ENCODE peak calls at places on chromosomes 3 and 15, in ten cellular contexts. L, C, K, S, H, R, M, Q, V and J are unnamed samples. For H3K4me1, the result is how much of the 10 kb centered on the place peaks cover.

GRCh38 chr3:144915202-144915601 is 943.6 kb downstream of the DIPK2A start:
- DNase-seq in L (no peak), C (no peak), K (peak), S (no peak), H (no peak), R (no peak), M (no peak), Q (no peak), V (no peak), J (no peak)

GRCh38 chr3:63934484-63934883 is 22.3 kb upstream of the SCAANT1 start:
- DNase-seq in L (no peak), C (no peak), K (no peak), S (no peak), H (no peak), R (no peak), M (no peak), Q (no peak), V (no peak), J (no peak)

GRCh38 chr15:57624730-57625129 is 33.0 kb downstream of the MYZAP start:
- DNase-seq in L (no peak), C (no peak), K (no peak), S (no peak), H (no peak), R (no peak), M (no peak), Q (no peak), V (no peak), J (no peak)

GRCh38 chr15:85858586-85859375 is 64.1 kb upstream of the KLHL25 start:
- DNase-seq in L (peak), C (no peak), K (peak), S (peak), H (peak), R (peak), M (peak), Q (peak), V (peak), J (no peak)

GRCh38 chr15:62378772-62379171 is 213.7 kb upstream of the C2CD4B start:
- DNase-seq in L (no peak), C (no peak), K (no peak), S (no peak), H (no peak), R (no peak), M (no peak), Q (no peak), V (no peak), J (no peak)

GRCh38 chr15:90706394-90707327 is 10.5 kb upstream of the BLM start:
- DNase-seq in L (no peak), C (no peak), K (no peak), S (no peak), H (no peak), R (peak), M (peak), Q (no peak), V (no peak), J (no peak)

GRCh38 chr3:175287361-175287963 is 428.3 kb downstream of the NAALADL2 start:
- DNase-seq in L (no peak), C (no peak), K (no peak), S (no peak), H (no peak), R (no peak), M (no peak), Q (peak), V (no peak), J (no peak)

GRCh38 chr3:170717410-170718402 is 131.8 kb upstream of the SLC7A14 start:
- DNase-seq in L (no peak), C (no peak), K (no peak), S (peak), H (no peak), R (peak), M (no peak), Q (peak), V (peak), J (no peak)

GRCh38 chr3:146153429-146153828 is 7.6 kb downstream of the PLOD2 start:
- DNase-seq in L (no peak), C (no peak), K (no peak), S (no peak), H (peak), R (no peak), M (no peak), Q (no peak), V (no peak), J (no peak)

GRCh38 chr3:129596194-129597086 is 10.0 kb downstream of the PLXND1 start:
- DNase-seq in L (no peak), C (peak), K (peak), S (peak), H (peak), R (peak), M (no peak), Q (peak), V (no peak), J (no peak)

GRCh38 chr3:110526732-110527727 is 544.6 kb upstream of the NECTIN3 start:
- DNase-seq in L (no peak), C (no peak), K (peak), S (no peak), H (no peak), R (peak), M (peak), Q (peak), V (peak), J (peak)

GRCh38 chr15:87866961-87867360 is 389.6 kb downstream of the NTRK3 start:
- DNase-seq in L (no peak), C (no peak), K (peak), S (no peak), H (no peak), R (no peak), M (no peak), Q (no peak), V (no peak), J (no peak)

GRCh38 chr15:51647128-51647562 is 24.6 kb upstream of the DMXL2 start:
- DNase-seq in L (peak), C (no peak), K (no peak), S (peak), H (peak), R (peak), M (peak), Q (peak), V (peak), J (no peak)

GRCh38 chr3:40623567-40623966 is 98.8 kb downstream of the ZNF621 start:
- DNase-seq in L (no peak), C (no peak), K (no peak), S (no peak), H (no peak), R (peak), M (no peak), Q (no peak), V (peak), J (no peak)

GRCh38 chr3:160921020-160921635 is 165.1 kb downstream of the PPM1L start:
- DNase-seq in L (peak), C (no peak), K (peak), S (no peak), H (no peak), R (peak), M (peak), Q (peak), V (peak), J (no peak)

GRCh38 chr3:190528721-190529120 is 14.8 kb downstream of the IL1RAP start:
- DNase-seq in L (no peak), C (no peak), K (no peak), S (no peak), H (no peak), R (no peak), M (no peak), Q (no peak), V (no peak), J (no peak)

GRCh38 chr15:41331281-41331680 is 1.1 kb downstream of the OIP5 start:
- DNase-seq in L (no peak), C (no peak), K (no peak), S (no peak), H (no peak), R (no peak), M (no peak), Q (no peak), V (no peak), J (no peak)

GRCh38 chr3:182083112-182083511 is 371.4 kb downstream of the SOX2 start:
- DNase-seq in L (no peak), C (no peak), K (no peak), S (no peak), H (no peak), R (no peak), M (no peak), Q (no peak), V (peak), J (no peak)

GRCh38 chr3:180828723-180829408 is 83.6 kb upstream of the FXR1 start:
- DNase-seq in L (no peak), C (no peak), K (no peak), S (no peak), H (no peak), R (no peak), M (no peak), Q (no peak), V (no peak), J (peak)

GRCh38 chr3:50121416-50122032 is 32.8 kb downstream of the RBM5 start:
- DNase-seq in L (peak), C (peak), K (peak), S (peak), H (peak), R (peak), M (peak), Q (peak), V (peak), J (no peak)

GRCh38 chr3:141722076-141722475 is 16.0 kb upstream of the RNF7 start:
- DNase-seq in L (no peak), C (no peak), K (no peak), S (no peak), H (no peak), R (no peak), M (no peak), Q (no peak), V (no peak), J (no peak)

GRCh38 chr3:43178891-43179366 is 73.0 kb upstream of the POMGNT2 start:
- DNase-seq in L (peak), C (no peak), K (no peak), S (no peak), H (peak), R (peak), M (no peak), Q (no peak), V (peak), J (peak)

GRCh38 chr3:158789592-158789991 is 12.3 kb upstream of the MFSD1 start:
- DNase-seq in L (no peak), C (no peak), K (no peak), S (no peak), H (no peak), R (peak), M (peak), Q (peak), V (peak), J (no peak)

GRCh38 chr15:68114356-68114755 is 60.2 kb downstream of the PIAS1 start:
- DNase-seq in L (no peak), C (no peak), K (no peak), S (no peak), H (no peak), R (no peak), M (no peak), Q (peak), V (no peak), J (no peak)

GRCh38 chr15:97893988-97894387 is 66.5 kb upstream of the ARRDC4 start:
- DNase-seq in L (no peak), C (no peak), K (no peak), S (no peak), H (no peak), R (no peak), M (no peak), Q (no peak), V (peak), J (no peak)

GRCh38 chr15:65163041-65163440 is 22.1 kb downstream of the CLPX start:
- DNase-seq in L (no peak), C (no peak), K (no peak), S (no peak), H (no peak), R (no peak), M (no peak), Q (peak), V (no peak), J (no peak)

GRCh38 chr3:13057641-13058040 is 15.6 kb downstream of the IQSEC1 start:
- DNase-seq in L (no peak), C (peak), K (no peak), S (no peak), H (no peak), R (peak), M (no peak), Q (no peak), V (no peak), J (no peak)

GRCh38 chr3:59559721-59560514 is 510.1 kb upstream of the CFAP20DC start:
- DNase-seq in L (no peak), C (no peak), K (no peak), S (no peak), H (no peak), R (peak), M (peak), Q (peak), V (peak), J (no peak)

GRCh38 chr15:100029868-100030479 is 296.7 kb upstream of the LYSMD4 start:
- DNase-seq in L (no peak), C (no peak), K (no peak), S (no peak), H (no peak), R (no peak), M (no peak), Q (no peak), V (no peak), J (no peak)

GRCh38 chr15:66401130-66402021 is 14.7 kb downstream of the MAP2K1 start:
- DNase-seq in L (no peak), C (no peak), K (peak), S (no peak), H (no peak), R (no peak), M (no peak), Q (no peak), V (peak), J (no peak)

GRCh38 chr15:87827126-87827525 is 429.4 kb downstream of the NTRK3 start:
- DNase-seq in L (no peak), C (no peak), K (no peak), S (no peak), H (no peak), R (no peak), M (no peak), Q (peak), V (no peak), J (no peak)

GRCh38 chr15:28935316-28935715 is 49.5 kb downstream of the APBA2 start:
- DNase-seq in L (no peak), C (no peak), K (peak), S (no peak), H (no peak), R (no peak), M (no peak), Q (no peak), V (no peak), J (peak)

GRCh38 chr3:65356331-65357286 is 668.8 kb upstream of the ADAMTS9 start:
- DNase-seq in L (no peak), C (no peak), K (peak), S (no peak), H (no peak), R (no peak), M (no peak), Q (no peak), V (no peak), J (peak)

GRCh38 chr15:65077981-65078352 is 1.4 kb downstream of the KBTBD13 start:
- DNase-seq in L (peak), C (no peak), K (peak), S (peak), H (no peak), R (peak), M (peak), Q (peak), V (no peak), J (no peak)

GRCh38 chr3:143011705-143012104 is 10.3 kb downstream of the U2SURP start:
- DNase-seq in L (no peak), C (no peak), K (no peak), S (no peak), H (no peak), R (no peak), M (no peak), Q (no peak), V (no peak), J (no peak)

GRCh38 chr15:52782514-52782913 is 7.6 kb downstream of the ONECUT1 start:
- DNase-seq in L (no peak), C (no peak), K (no peak), S (no peak), H (no peak), R (no peak), M (no peak), Q (no peak), V (no peak), J (no peak)

GRCh38 chr15:52785672-52786406 is 4.3 kb downstream of the ONECUT1 start:
- DNase-seq in L (no peak), C (no peak), K (peak), S (no peak), H (peak), R (no peak), M (no peak), Q (no peak), V (no peak), J (no peak)

GRCh38 chr15:52784799-52785671 is 5.1 kb downstream of the ONECUT1 start:
- DNase-seq in L (no peak), C (no peak), K (peak), S (peak), H (peak), R (no peak), M (no peak), Q (no peak), V (no peak), J (no peak)

GRCh38 chr15:52783191-52783829 is 6.8 kb downstream of the ONECUT1 start:
- DNase-seq in L (no peak), C (no peak), K (peak), S (no peak), H (no peak), R (no peak), M (no peak), Q (no peak), V (no peak), J (no peak)

GRCh38 chr15:52783929-52784798 is 6.0 kb downstream of the ONECUT1 start:
- DNase-seq in L (no peak), C (no peak), K (peak), S (no peak), H (peak), R (no peak), M (peak), Q (no peak), V (no peak), J (no peak)
- H3K4me1 ChIP-seq in L (under half), C (under half), K (half or more), S (under half), H (under half), R (under half), M (under half), Q (under half), V (under half), J (under half)

GRCh38 chr15:101246824-101247745 is 4.8 kb downstream of the CHSY1 start:
- DNase-seq in L (no peak), C (no peak), K (no peak), S (no peak), H (no peak), R (no peak), M (no peak), Q (no peak), V (no peak), J (no peak)
- H3K4me1 ChIP-seq in L (half or more), C (under half), K (half or more), S (half or more), H (under half), R (under half), M (under half), Q (under half), V (half or more), J (half or more)

GRCh38 chr3:45608296-45608695 is 13.7 kb downstream of the LIMD1 start:
- DNase-seq in L (no peak), C (no peak), K (no peak), S (peak), H (no peak), R (no peak), M (no peak), Q (no peak), V (no peak), J (no peak)
- H3K4me1 ChIP-seq in L (half or more), C (under half), K (under half), S (half or more), H (under half), R (under half), M (under half), Q (under half), V (under half), J (under half)

DNA sequence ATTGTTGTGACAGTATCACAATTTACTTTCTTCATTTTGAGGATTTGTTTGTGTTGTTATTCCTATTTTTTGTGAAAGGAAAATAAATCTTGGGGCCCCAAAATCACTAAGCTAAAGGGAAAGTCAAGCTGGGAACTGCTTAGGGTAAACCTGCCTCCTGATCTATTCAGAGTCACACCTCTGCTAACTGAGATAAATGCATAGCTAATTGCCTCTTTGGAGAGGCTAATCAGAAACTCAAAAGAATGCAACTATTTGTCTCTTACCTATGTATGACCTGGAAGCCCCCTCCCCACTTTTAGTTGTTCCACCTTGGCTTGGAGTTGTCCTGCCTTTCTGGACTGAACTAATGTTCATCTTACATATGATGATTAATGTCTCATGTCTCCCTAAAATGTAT is 523.1 kb upstream of the GOLIM4 start:
- DNase-seq in L (no peak), C (no peak), K (peak), S (no peak), H (no peak), R (no peak), M (no peak), Q (no peak), V (no peak), J (no peak)
- H3K4me1 ChIP-seq in L (under half), C (under half), K (half or more), S (under half), H (under half), R (under half), M (under half), Q (under half), V (under half), J (under half)

DNA sequence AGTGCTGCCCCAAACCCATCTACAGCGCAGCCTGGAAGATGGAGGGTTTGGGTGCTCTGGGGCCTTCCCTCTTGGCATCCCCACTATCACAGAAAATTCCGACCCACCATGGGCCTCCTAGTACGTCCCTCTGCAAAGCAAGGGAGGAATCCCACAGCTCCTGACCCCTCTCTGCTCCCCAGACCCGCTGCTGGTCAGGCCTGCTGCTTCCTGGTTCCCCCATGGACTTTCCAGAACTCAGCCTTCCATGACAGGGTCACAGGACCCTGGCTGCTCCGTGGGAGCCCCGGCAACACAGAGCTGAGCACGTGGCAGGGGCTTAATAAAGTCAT is 3.1 kb upstream of the LOXL1 start:
- DNase-seq in L (no peak), C (no peak), K (no peak), S (peak), H (no peak), R (no peak), M (no peak), Q (peak), V (no peak), J (no peak)
- H3K4me1 ChIP-seq in L (half or more), C (under half), K (half or more), S (half or more), H (under half), R (under half), M (half or more), Q (under half), V (under half), J (under half)